ENCODE peak calls at places on chromosomes 16 and 17, in seven cellular contexts. G is lower leg skin, V is body of pancreas, S is psoas muscle, A is testis, P is HL-60, K is cardiac muscle cell. I is an unnamed sample.

GRCh38 chr16:76577003-76577402 is 299.8 kb downstream of the CNTNAP4 start:
- DNase-seq in V (no peak), K (no peak), G (no peak), P (no peak), S (no peak), A (no peak), I (no peak)

GRCh38 chr17:16215965-16216316 is 607 bp upstream of the NCOR1 start:
- DNase-seq in S (no peak), G (no peak), A (no peak), V (no peak), P (no peak), K (no peak), I (no peak)

GRCh38 chr17:49890852-49891251 is 43.0 kb upstream of the TAC4 start:
- DNase-seq in G (no peak), P (no peak), V (no peak), S (no peak), A (no peak), K (no peak), I (no peak)

GRCh38 chr16:57051696-57052228 is 40.6 kb upstream of the CPNE2 start:
- DNase-seq in S (no peak), A (no peak), V (no peak), P (no peak), K (no peak), G (no peak), I (no peak)

GRCh38 chr17:48738803-48739526 is 10.4 kb upstream of the HOXB13 start:
- DNase-seq in P (no peak), G (no peak), K (no peak), A (no peak), V (no peak), S (no peak), I (no peak)

GRCh38 chr16:82639666-82640336 is 13.0 kb downstream of the CDH13 start:
- DNase-seq in A (peak; percentile 63), V (peak; percentile 26), S (peak; percentile 73), G (no peak), P (no peak), K (peak; percentile 78), I (no peak)

GRCh38 chr17:30454635-30455034 is 22.6 kb upstream of the GOSR1 start:
- DNase-seq in K (no peak), G (no peak), V (no peak), P (peak; percentile 61), S (no peak), A (no peak), I (no peak)

GRCh38 chr17:38705523-38705802 is 390 bp downstream of the MLLT6 start:
- DNase-seq in P (no peak), V (no peak), S (no peak), A (no peak), K (no peak), G (no peak), I (no peak)

GRCh38 chr17:34719569-34719968 is 140.2 kb downstream of the TMEM132E start:
- DNase-seq in A (no peak), K (no peak), G (no peak), S (no peak), P (no peak), V (no peak), I (no peak)

GRCh38 chr17:8887834-8888703 is 20.6 kb upstream of the PIK3R6 start:
- DNase-seq in S (no peak), G (no peak), A (peak; percentile 87), K (peak; percentile 60), P (no peak), V (no peak), I (no peak)

GRCh38 chr17:10698116-10698818 is 873 bp downstream of the ADPRM start:
- DNase-seq in V (no peak), P (no peak), S (no peak), K (peak; percentile 55), A (peak; percentile 42), G (no peak), I (no peak)

GRCh38 chr17:42050360-42051012 is at the start of gene C17orf113:
- DNase-seq in A (peak; percentile 62), V (peak; percentile 77), P (peak; percentile 33), K (peak; percentile 32), G (peak; percentile 22), S (peak; percentile 82), I (no peak)

GRCh38 chr17:81417049-81417878 is 22.0 kb downstream of the BAHCC1 start:
- DNase-seq in V (no peak), A (no peak), G (no peak), K (peak; percentile 37), P (no peak), S (no peak), I (no peak)

GRCh38 chr17:79315282-79316106 is 240.9 kb downstream of the ENGASE start:
- DNase-seq in A (no peak), P (no peak), K (no peak), S (no peak), V (no peak), G (no peak), I (no peak)

GRCh38 chr17:82881900-82882714 is 42.3 kb upstream of the ZNF750 start:
- DNase-seq in P (no peak), A (peak; percentile 80), V (peak; percentile 67), G (peak; percentile 85), K (no peak), S (peak; percentile 85), I (no peak)

GRCh38 chr17:43556292-43556691 is 10.2 kb upstream of the ETV4 start:
- DNase-seq in S (peak; percentile 58), K (peak; percentile 32), G (peak; percentile 77), A (no peak), V (no peak), P (peak; percentile 84), I (no peak)

GRCh38 chr16:68084504-68085258 is 489 bp upstream of the NFATC3 start:
- DNase-seq in A (peak; percentile 90), P (peak; percentile 93), G (peak; percentile 84), V (peak; percentile 77), K (peak; percentile 72), S (peak; percentile 95), I (no peak)

GRCh38 chr17:31053076-31053475 is 41.7 kb upstream of the NF1 start:
- DNase-seq in K (no peak), V (no peak), S (no peak), P (no peak), A (no peak), G (no peak), I (no peak)

GRCh38 chr16:81491522-81492188 is 47.0 kb downstream of the CMIP start:
- DNase-seq in S (peak; percentile 8), A (no peak), V (no peak), K (peak; percentile 49), P (no peak), G (no peak), I (no peak)

GRCh38 chr17:27407916-27408846 is 48.1 kb upstream of the KSR1 start:
- DNase-seq in S (no peak), G (no peak), P (no peak), A (no peak), V (no peak), K (peak; percentile 83), I (peak; percentile 28)
- H3K4me3 ChIP-seq in S (no peak overlapping the region), G (no peak overlapping the region), P (no peak overlapping the region), A (no peak overlapping the region), V (no peak overlapping the region), K (no peak overlapping the region), I (no peak overlapping the region)

GRCh38 chr17:73123606-73124320 is 31.3 kb upstream of the SLC39A11 start:
- DNase-seq in A (no peak), S (no peak), P (no peak), V (no peak), G (no peak), K (no peak), I (no peak)

GRCh38 chr17:73131993-73132595 is 32.7 kb upstream of the SSTR2 start:
- DNase-seq in G (no peak), K (no peak), A (no peak), S (no peak), P (no peak), V (no peak), I (no peak)

GRCh38 chr17:73121513-73121912 is 29.0 kb upstream of the SLC39A11 start:
- DNase-seq in V (no peak), P (no peak), A (no peak), K (no peak), S (no peak), G (no peak), I (no peak)

GRCh38 chr17:73122953-73123605 is 30.6 kb upstream of the SLC39A11 start:
- DNase-seq in P (no peak), S (no peak), G (no peak), A (no peak), K (no peak), V (no peak), I (no peak)

GRCh38 chr17:73126716-73127473 is 34.4 kb upstream of the SLC39A11 start:
- DNase-seq in V (no peak), A (no peak), S (no peak), K (no peak), P (no peak), G (no peak), I (no peak)
- TF ChIP-seq CTCF in V (no peak), A (no peak), S (no peak), K (no peak), P (no peak), G (no peak), I (no peak)

GRCh38 chr17:77667478-77667877 is 291.0 kb upstream of the TNRC6C start:
- DNase-seq in G (no peak), V (no peak), P (no peak), A (no peak), K (no peak), S (no peak), I (no peak)
- H3K4me3 ChIP-seq in G (no peak overlapping the region), V (no peak overlapping the region), P (no peak overlapping the region), A (no peak overlapping the region), K (no peak overlapping the region), S (no peak overlapping the region), I (no peak overlapping the region)

GRCh38 chr16:24538756-24539294 is 541 bp upstream of the RBBP6 start:
- DNase-seq in A (no peak), G (no peak), S (peak; percentile 58), P (peak; percentile 77), K (no peak), V (peak; percentile 70), I (peak; percentile 21)
- TF ChIP-seq CTCF in A (no peak), G (no peak), S (no peak), P (no peak), K (no peak), V (peak; percentile 30), I (peak; percentile 30)

GRCh38 chr16:48340054-48340453 is 45.2 kb downstream of the SIAH1 start:
- DNase-seq in G (no peak), K (no peak), S (no peak), P (no peak), V (no peak), A (no peak), I (no peak)
- H3K4me3 ChIP-seq in G (no peak overlapping the region), K (no peak overlapping the region), S (no peak overlapping the region), P (no peak overlapping the region), V (no peak overlapping the region), A (no peak overlapping the region), I (no peak overlapping the region)